ENCODE peak calls at places on chromosomes 11 and 22, in five cellular contexts. N is fibroblast of mammary gland, K is HT1080, E is anterior cingulate cortex, H is iris pigment epithelial cell. J is an unnamed sample.
A peak's percentile ranks its signal among the peaks of the same experiment; 100 is the strongest.

GRCh38 chr11:96524475-96524874 is 134.7 kb downstream of the JRKL start:
- DNase-seq in E (no peak), N (no peak), H (no peak), K (peak; percentile 6), J (peak; percentile 4)

GRCh38 chr11:130781906-130782305 is 134.4 kb downstream of the SNX19 start:
- DNase-seq in N (peak; percentile 90), K (peak; percentile 66), H (peak; percentile 30), E (no peak), J (peak; percentile 77)

GRCh38 chr11:35671396-35672127 is 9.0 kb downstream of the TRIM44 start:
- DNase-seq in K (no peak), E (no peak), N (no peak), H (no peak), J (no peak)

GRCh38 chr11:128536521-128536920 is 50.8 kb downstream of the ETS1 start:
- DNase-seq in N (no peak), E (no peak), K (no peak), H (no peak), J (no peak)

GRCh38 chr11:125110996-125111340 is 458 bp downstream of the TMEM218 start:
- DNase-seq in E (no peak), N (peak; percentile 8), K (no peak), H (peak; percentile 11), J (peak; percentile 10)

GRCh38 chr11:96470521-96470920 is 80.7 kb downstream of the JRKL start:
- DNase-seq in K (peak; percentile 59), H (no peak), N (no peak), E (no peak), J (no peak)

GRCh38 chr11:73622920-73623593 is 23.3 kb upstream of the PLEKHB1 start:
- DNase-seq in E (no peak), K (no peak), H (no peak), N (peak; percentile 12), J (peak; percentile 27)

GRCh38 chr11:43942651-43943356 is 367 bp downstream of the C11orf96 start:
- DNase-seq in N (no peak), H (peak; percentile 59), K (no peak), E (peak; percentile 10), J (no peak)

GRCh38 chr11:62614275-62614674 is 1.2 kb downstream of the ROM1 start:
- DNase-seq in K (peak; percentile 34), N (no peak), H (no peak), E (no peak), J (no peak)

GRCh38 chr11:133531971-133532651 is at the start of gene OPCML:
- DNase-seq in H (no peak), E (peak; percentile 28), K (no peak), N (no peak), J (no peak)

GRCh38 chr11:22674470-22675426 is 8.3 kb downstream of the GAS2 start:
- DNase-seq in H (no peak), N (no peak), E (no peak), K (no peak), J (no peak)

GRCh38 chr22:23213031-23213555 is 32.8 kb downstream of the BCR start:
- DNase-seq in H (no peak), N (no peak), K (no peak), E (no peak), J (no peak)

GRCh38 chr22:44685384-44686056 is 16.5 kb upstream of the PRR5 start:
- DNase-seq in H (peak; percentile 68), K (peak; percentile 31), N (peak; percentile 68), E (no peak), J (peak; percentile 56)

GRCh38 chr22:37054078-37054440 is 2.5 kb downstream of the KCTD17 start:
- DNase-seq in K (no peak), E (no peak), H (no peak), N (no peak), J (no peak)

GRCh38 chr11:27139742-27140141 is 99.1 kb downstream of the BBOX1 start:
- DNase-seq in H (no peak), E (no peak), N (peak; percentile 34), K (no peak), J (no peak)

GRCh38 chr11:57162179-57162898 is 19.4 kb upstream of the LRRC55 start:
- DNase-seq in H (no peak), N (no peak), K (peak; percentile 41), E (no peak), J (no peak)

GRCh38 chr11:134862168-134862567 is 450.1 kb upstream of the B3GAT1 start:
- DNase-seq in K (no peak), N (no peak), E (no peak), H (no peak), J (no peak)

GRCh38 chr11:132430352-132431091 is 1060.1 kb downstream of the NTM start:
- DNase-seq in E (no peak), N (no peak), H (no peak), K (no peak), J (no peak)

GRCh38 chr11:60761436-60762190 is 4.9 kb downstream of the MS4A15 start:
- DNase-seq in E (no peak), K (no peak), H (no peak), N (no peak), J (no peak)

GRCh38 chr11:62974848-62975522 is 9.8 kb downstream of the SLC22A6 start:
- DNase-seq in K (peak; percentile 39), N (no peak), H (peak; percentile 12), E (no peak), J (peak; percentile 16)

GRCh38 chr11:119727523-119728081 is 1.4 kb downstream of the NECTIN1 start:
- DNase-seq in N (no peak), H (no peak), K (no peak), E (no peak), J (no peak)

GRCh38 chr11:26703792-26704191 is 18.1 kb downstream of the SLC5A12 start:
- DNase-seq in H (no peak), K (no peak), N (no peak), E (no peak), J (no peak)

GRCh38 chr22:20437253-20438065 is at the start of gene SCARF2:
- DNase-seq in E (no peak), N (no peak), H (peak; percentile 44), K (no peak), J (peak; percentile 11)

GRCh38 chr11:91299980-91300379 is 924.6 kb upstream of the FAT3 start:
- DNase-seq in N (peak; percentile 1), E (no peak), K (peak; percentile 73), H (peak; percentile 30), J (peak; percentile 85)

GRCh38 chr11:29022676-29023075 is 914.5 kb downstream of the METTL15 start:
- DNase-seq in K (no peak), H (no peak), E (no peak), N (no peak), J (no peak)

GRCh38 chr22:30104501-30105156 is 24.4 kb downstream of the HORMAD2 start:
- DNase-seq in H (no peak), K (peak; percentile 18), E (no peak), N (peak; percentile 14), J (peak; percentile 20)

GRCh38 chr11:44774131-44774530 is 47.4 kb downstream of the TSPAN18 start:
- DNase-seq in E (no peak), N (no peak), K (no peak), H (no peak), J (no peak)

GRCh38 chr11:117313103-117313502 is 3.0 kb downstream of the BACE1 start:
- DNase-seq in E (no peak), H (no peak), N (no peak), K (no peak), J (no peak)

GRCh38 chr11:59552844-59553243 is 41.5 kb downstream of the OR4D9 start:
- DNase-seq in H (no peak), N (no peak), E (no peak), K (no peak), J (no peak)

GRCh38 chr11:1192741-1193325 is 30.0 kb upstream of the MUC5B start:
- DNase-seq in E (no peak), K (no peak), H (no peak), N (no peak), J (no peak)

GRCh38 chr11:2481253-2481652 is 36.4 kb downstream of the KCNQ1 start:
- DNase-seq in N (no peak), K (no peak), E (no peak), H (no peak), J (no peak)

GRCh38 chr11:17531071-17531817 is 13.0 kb downstream of the USH1C start:
- DNase-seq in K (no peak), H (no peak), N (no peak), E (no peak), J (no peak)

GRCh38 chr11:61473370-61474025 is 35.1 kb upstream of the LRRC10B start:
- DNase-seq in K (no peak), N (peak; percentile 83), E (no peak), H (peak; percentile 31), J (no peak)

GRCh38 chr11:99693941-99694492 is 673.3 kb downstream of the CNTN5 start:
- DNase-seq in E (no peak), K (peak; percentile 60), N (peak; percentile 66), H (peak; percentile 98), J (peak; percentile 88)

GRCh38 chr22:27474711-27475547 is 326.6 kb downstream of the MN1 start:
- DNase-seq in H (peak; percentile 96), E (no peak), N (peak; percentile 86), K (peak; percentile 98), J (peak; percentile 85)

GRCh38 chr11:112776834-112777793 is 184.1 kb upstream of the NCAM1 start:
- DNase-seq in N (no peak), H (no peak), E (no peak), K (no peak), J (no peak)

GRCh38 chr11:77198440-77198849 is 70.4 kb downstream of the MYO7A start:
- DNase-seq in N (peak; percentile 23), E (no peak), H (peak; percentile 12), K (peak; percentile 18), J (peak; percentile 20)

J was measured in LHCN-M2.